ENCODE peak calls at places on chromosomes 2 and 18, in seven cellular contexts. W, M, Z, V, K, Q and S are unnamed samples.

GRCh38 chr2:168666339-168666738 is 136.1 kb upstream of the NOSTRIN start:
- DNase-seq in M (peak; percentile 61), Z (no peak), W (no peak), Q (no peak), V (no peak), K (no peak), S (no peak)

GRCh38 chr18:31424383-31424988 is 23.1 kb upstream of the DSG3 start:
- DNase-seq in Q (no peak), Z (no peak), W (peak; percentile 21), M (peak; percentile 32), K (peak; percentile 93), V (no peak), S (no peak)

GRCh38 chr2:109129356-109129920 is 433 bp downstream of the SH3RF3 start:
- DNase-seq in Q (no peak), Z (no peak), K (no peak), W (peak; percentile 29), M (peak; percentile 42), V (no peak), S (peak; percentile 85)

GRCh38 chr2:96802281-96802595 is 13.8 kb upstream of the CNNM3 start:
- DNase-seq in K (no peak), Z (peak; percentile 45), V (no peak), W (no peak), M (no peak), Q (no peak), S (peak; percentile 90)

GRCh38 chr2:152363933-152364332 is 29.0 kb downstream of the FMNL2 start:
- DNase-seq in Z (no peak), K (no peak), M (no peak), Q (no peak), W (no peak), V (no peak), S (no peak)

GRCh38 chr2:232417489-232417888 is 10.8 kb downstream of the ALPG start:
- DNase-seq in K (no peak), Z (no peak), V (no peak), W (no peak), Q (no peak), M (no peak), S (no peak)

GRCh38 chr18:66377291-66377690 is 226.6 kb downstream of the CDH19 start:
- DNase-seq in Q (no peak), W (no peak), K (no peak), V (no peak), M (no peak), Z (no peak), S (no peak)

GRCh38 chr2:236498369-236498768 is 71.3 kb upstream of the ACKR3 start:
- DNase-seq in W (no peak), M (peak; percentile 14), K (no peak), V (no peak), Q (peak; percentile 6), Z (no peak), S (no peak)

GRCh38 chr2:88751770-88752169 is 60.3 kb downstream of the RPIA start:
- DNase-seq in V (no peak), M (no peak), Q (no peak), Z (peak; percentile 38), K (no peak), W (no peak), S (no peak)

GRCh38 chr18:21383031-21383430 is 141.0 kb downstream of the GREB1L start:
- DNase-seq in V (no peak), M (no peak), W (no peak), Z (no peak), K (no peak), Q (no peak), S (no peak)

GRCh38 chr2:177239934-177240600 is 24.5 kb downstream of the NFE2L2 start:
- DNase-seq in Z (peak; percentile 41), Q (peak; percentile 51), W (no peak), V (no peak), M (peak; percentile 68), K (peak; percentile 71), S (no peak)

GRCh38 chr2:120448961-120449421 is 103.1 kb downstream of the INHBB start:
- DNase-seq in Q (no peak), K (no peak), V (no peak), W (peak; percentile 74), Z (no peak), M (no peak), S (peak; percentile 69)

GRCh38 chr2:69185807-69186206 is 172.8 kb downstream of the ANTXR1 start:
- DNase-seq in V (no peak), Q (peak; percentile 77), Z (no peak), W (peak; percentile 0), M (peak; percentile 33), K (no peak), S (no peak)

GRCh38 chr2:2662847-2663356 is 331.8 kb upstream of the MYT1L start:
- DNase-seq in K (no peak), Q (no peak), Z (no peak), W (peak; percentile 51), M (no peak), V (no peak), S (no peak)

GRCh38 chr2:157261199-157261782 is 3.8 kb downstream of the GALNT5 start:
- DNase-seq in W (no peak), K (no peak), V (no peak), Q (peak; percentile 60), M (peak; percentile 82), Z (no peak), S (no peak)

GRCh38 chr2:65354773-65355172 is 77.6 kb downstream of the SPRED2 start:
- DNase-seq in Z (no peak), W (no peak), M (no peak), Q (no peak), V (no peak), K (no peak), S (no peak)

GRCh38 chr18:22542400-22542835 is 124.7 kb upstream of the CTAGE1 start:
- DNase-seq in M (peak; percentile 67), Q (peak; percentile 71), Z (no peak), W (no peak), V (no peak), K (no peak), S (peak; percentile 78)

GRCh38 chr2:28129955-28130695 is 239.6 kb downstream of the BABAM2 start:
- DNase-seq in V (no peak), W (no peak), Z (no peak), K (no peak), Q (peak; percentile 18), M (peak; percentile 44), S (no peak)

GRCh38 chr2:152486737-152487063 is 151.7 kb downstream of the FMNL2 start:
- DNase-seq in V (no peak), Q (no peak), W (no peak), Z (no peak), M (no peak), K (no peak), S (no peak)

GRCh38 chr2:143171817-143172216 is 42.6 kb downstream of the ARHGAP15 start:
- DNase-seq in Z (no peak), Q (peak; percentile 11), K (no peak), V (no peak), W (no peak), M (peak; percentile 14), S (no peak)

GRCh38 chr18:28003451-28003850 is 173.5 kb downstream of the CDH2 start:
- DNase-seq in W (no peak), Q (peak; percentile 62), K (no peak), V (no peak), M (peak; percentile 87), Z (no peak), S (no peak)